ENCODE peak calls at places on chromosomes 12 and 14, in six cellular contexts. N, X, S, B, V and I are unnamed samples. For H3K9me3, the result is how much of the 10 kb centered on the place peaks cover.

GRCh38 chr12:100801335-100801734 is 6.8 kb downstream of the ANO4 start:
- DNase-seq in S (no peak), V (no peak), B (no peak), N (no peak), X (no peak), I (no peak)

GRCh38 chr12:63151061-63151897 is at the start of gene AVPR1A:
- DNase-seq in N (no peak), B (no peak), X (no peak), V (peak), S (peak), I (peak)

GRCh38 chr14:68230941-68231717 is 411.6 kb downstream of the RAD51B start:
- DNase-seq in X (no peak), B (no peak), V (no peak), S (no peak), N (no peak), I (no peak)

GRCh38 chr12:71216725-71217579 is 59.2 kb upstream of the TSPAN8 start:
- DNase-seq in X (no peak), B (peak), S (no peak), V (peak), N (peak), I (peak)

GRCh38 chr12:69056743-69057515 is 124.0 kb upstream of the CPM start:
- DNase-seq in B (no peak), X (no peak), N (no peak), S (no peak), V (no peak), I (no peak)

GRCh38 chr14:25431211-25432076 is 381.5 kb upstream of the STXBP6 start:
- DNase-seq in V (no peak), S (no peak), N (peak), B (peak), X (no peak), I (no peak)

GRCh38 chr12:46209165-46209564 is 59.7 kb downstream of the SLC38A1 start:
- DNase-seq in N (no peak), S (no peak), V (no peak), X (no peak), B (peak), I (no peak)

GRCh38 chr14:92511472-92512247 is 1.9 kb upstream of the RIN3 start:
- DNase-seq in X (peak), V (peak), S (peak), B (no peak), N (no peak), I (peak)

GRCh38 chr12:130286741-130287140 is 50.9 kb upstream of the PIWIL1 start:
- DNase-seq in N (no peak), S (no peak), V (no peak), B (no peak), X (no peak), I (no peak)

GRCh38 chr12:26853303-26854027 is 20.5 kb upstream of the ITPR2 start:
- DNase-seq in N (peak), B (peak), V (peak), X (peak), S (no peak), I (peak)

GRCh38 chr14:75101491-75101890 is 25.4 kb downstream of the NEK9 start:
- DNase-seq in X (no peak), B (no peak), V (no peak), N (no peak), S (no peak), I (no peak)

GRCh38 chr12:107429006-107429698 is 256.4 kb upstream of the PWP1 start:
- DNase-seq in B (no peak), X (peak), V (no peak), S (no peak), N (peak), I (peak)

GRCh38 chr14:98028156-98028555 is 1231.0 kb downstream of the VRK1 start:
- DNase-seq in N (no peak), V (no peak), S (no peak), X (no peak), B (no peak), I (no peak)
- H3K4me3 ChIP-seq in N (no peak), V (no peak), S (no peak), X (no peak), B (no peak), I (no peak)

GRCh38 chr12:132948146-132949066 is 7.7 kb downstream of the ZNF605 start:
- DNase-seq in B (no peak), S (peak), V (no peak), N (no peak), X (no peak), I (no peak)
- H3K9me3 ChIP-seq in B (half or more), S (half or more), V (half or more), N (half or more), X (half or more), I (under half)

GRCh38 chr14:61699092-61699491 is 3.8 kb downstream of the HIF1A start:
- DNase-seq in X (no peak), B (no peak), N (no peak), V (no peak), S (no peak), I (no peak)
- H3K4me3 ChIP-seq in X (no peak), B (peak), N (no peak), V (peak), S (no peak), I (no peak)

GRCh38 chr12:132986001-132986884 is at the start of gene ZNF26:
- DNase-seq in X (peak), N (peak), B (peak), V (peak), S (peak), I (peak)

DNA sequence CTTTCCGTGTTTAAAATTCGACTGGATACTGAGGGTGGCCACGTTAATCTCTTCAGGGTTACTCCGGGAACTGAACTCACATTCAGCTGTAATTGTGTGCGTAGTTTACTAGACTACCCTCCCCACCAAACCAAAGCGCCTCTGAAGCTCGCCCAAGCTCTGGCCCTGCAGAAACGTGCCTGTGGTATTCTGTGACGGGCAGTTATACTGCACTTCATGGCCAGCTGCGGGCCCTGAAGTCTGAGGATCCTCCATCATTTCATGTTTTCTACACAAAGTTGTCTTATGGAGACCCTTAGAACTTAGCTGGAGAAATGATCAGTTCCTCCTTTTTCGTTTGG is 688 bp downstream of the ZNF26 start:
- DNase-seq in N (no peak), V (peak), S (no peak), B (no peak), X (no peak), I (peak)
- H3K9me3 ChIP-seq in N (under half), V (half or more), S (under half), B (under half), X (under half), I (under half)

DNA sequence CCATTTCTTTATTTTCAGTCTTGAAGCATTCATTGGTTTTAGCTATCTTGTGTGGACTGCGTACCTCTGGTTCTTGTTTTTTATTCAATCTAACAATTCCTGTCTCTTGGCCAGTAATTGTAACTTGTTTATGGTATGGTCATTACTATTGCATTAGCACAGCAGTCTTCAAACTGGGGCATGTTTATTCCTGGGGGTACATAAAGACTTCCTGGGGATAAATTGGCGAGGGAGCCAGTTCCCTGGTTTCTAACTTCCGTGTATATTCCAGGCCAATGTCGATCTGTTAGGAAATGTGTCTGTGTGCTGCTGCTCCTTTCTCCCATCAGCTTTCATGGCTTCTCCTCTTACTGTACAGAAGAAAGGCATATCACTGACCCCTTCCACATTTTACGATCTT is 13.7 kb upstream of the EVL start:
- DNase-seq in N (no peak), V (no peak), S (no peak), X (no peak), B (no peak), I (no peak)
- H3K4me3 ChIP-seq in N (no peak), V (no peak), S (no peak), X (no peak), B (no peak), I (no peak)

GRCh38 chr14:40855343-40855742 is 751.3 kb upstream of the LRFN5 start:
- DNase-seq in B (no peak), X (no peak), V (no peak), N (no peak), S (no peak), I (no peak)

DNA sequence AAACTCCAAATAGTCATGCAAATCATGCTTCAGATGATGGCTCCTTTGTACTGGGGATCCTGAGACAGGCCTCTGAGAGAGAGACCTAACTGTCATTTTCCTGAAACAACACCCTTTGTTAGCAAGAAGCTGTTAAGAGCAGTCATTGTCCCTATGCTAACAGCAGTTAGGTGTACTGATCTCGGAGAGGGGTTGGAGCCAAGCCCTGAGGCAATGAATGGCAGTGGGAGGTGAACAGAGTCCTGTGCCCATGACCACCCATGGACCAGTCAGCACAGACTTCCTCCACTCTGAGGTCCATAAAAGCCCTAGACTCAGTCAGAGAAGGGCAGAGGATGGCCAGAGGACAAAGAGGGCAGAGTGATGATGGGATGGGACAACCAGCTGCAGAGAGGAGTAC is 747.6 kb upstream of the LRFN5 start:
- DNase-seq in B (no peak), V (no peak), N (no peak), X (no peak), S (no peak), I (no peak)
- H3K9me3 ChIP-seq in B (under half), V (under half), N (under half), X (under half), S (under half), I (under half)

DNA sequence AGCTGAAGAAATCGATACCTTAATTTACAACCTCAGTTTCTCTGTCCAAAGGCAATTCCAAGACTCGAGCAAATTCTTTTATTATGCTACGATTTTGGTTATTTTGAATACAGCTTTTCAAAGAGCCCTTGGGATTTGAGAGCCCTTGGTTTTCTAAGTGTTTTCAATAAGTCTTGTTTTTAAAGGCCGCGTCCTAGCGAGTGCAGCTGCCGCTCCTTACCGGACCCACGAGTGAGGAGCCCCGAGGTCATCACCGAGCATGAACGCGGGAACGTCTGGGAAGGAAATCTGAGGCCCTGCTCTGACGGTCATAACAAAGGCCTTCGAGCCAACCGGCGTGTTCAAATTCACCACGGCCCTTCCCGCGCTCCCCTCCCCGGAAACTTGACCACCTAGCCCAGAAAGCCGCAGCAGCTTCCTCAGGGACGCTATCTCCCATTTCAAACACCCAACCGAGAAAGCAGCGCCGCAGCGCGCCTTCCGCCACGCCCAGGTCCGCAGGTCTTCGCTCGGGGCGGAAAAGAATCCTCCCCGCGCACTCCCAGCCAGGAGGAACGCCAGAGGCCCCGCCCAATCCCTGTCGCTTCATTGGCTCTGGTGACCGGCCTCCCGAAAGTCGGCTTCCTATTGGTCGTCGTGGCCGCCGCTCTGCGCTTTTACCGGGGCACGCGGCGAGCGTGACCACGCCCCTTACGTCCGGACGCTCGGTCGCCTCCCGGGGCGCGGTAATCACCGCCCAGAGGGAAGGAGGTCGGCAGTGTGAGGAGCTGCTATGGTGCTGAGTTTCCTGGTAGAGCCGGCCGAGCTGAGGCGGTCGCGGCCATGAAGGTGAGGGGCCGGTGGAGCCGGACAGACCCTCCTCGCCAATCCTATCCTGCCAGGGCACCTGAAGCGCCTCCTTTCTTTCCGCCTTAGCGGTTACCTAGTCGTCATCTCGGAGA is at the start of gene RNF34:
- DNase-seq in X (peak), S (peak), N (peak), V (peak), B (peak), I (peak)
- H3K4me3 ChIP-seq in X (peak), S (peak), N (peak), V (peak), B (peak), I (peak)

DNA sequence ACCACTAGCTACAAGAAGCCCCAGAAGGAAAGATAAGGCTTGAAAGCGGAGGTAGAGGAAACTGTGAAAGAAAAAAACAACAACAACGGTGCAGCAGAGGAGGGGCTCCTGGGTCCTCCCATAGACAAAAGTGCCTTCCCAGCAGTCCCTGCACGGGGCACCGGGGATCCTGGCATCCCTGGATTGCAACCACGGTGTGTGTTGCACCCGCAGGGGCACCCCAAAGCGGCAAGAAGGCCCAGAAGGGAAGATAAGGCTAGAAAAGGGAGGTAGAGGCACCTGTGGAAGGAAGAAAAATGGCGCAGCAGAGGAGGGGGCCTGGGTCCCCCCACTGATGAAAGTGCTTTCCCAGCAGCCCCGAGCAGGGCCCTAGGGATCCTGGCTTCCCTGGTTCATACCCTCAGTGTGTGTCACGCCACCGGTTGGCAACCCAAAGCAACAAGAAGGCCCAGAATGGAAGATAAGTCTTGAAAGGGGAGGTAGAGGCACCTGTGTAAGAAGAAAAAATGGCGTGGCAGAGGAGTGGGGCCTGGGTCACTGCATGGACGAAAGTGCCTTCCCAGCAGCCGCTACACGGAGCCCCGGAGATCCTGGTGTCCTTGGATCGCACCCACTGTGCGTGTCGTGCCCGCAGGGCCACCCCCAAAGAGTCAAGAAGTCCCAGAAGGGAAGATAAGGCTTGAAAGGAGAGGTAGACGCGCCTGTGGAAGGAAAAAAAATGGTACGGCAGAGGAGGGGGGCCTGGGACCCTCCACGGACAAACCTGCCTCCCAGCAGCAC is 281.0 kb downstream of the ALG10 start:
- DNase-seq in X (no peak), N (no peak), V (no peak), S (no peak), B (no peak), I (no peak)
- H3K9me3 ChIP-seq in X (half or more), N (half or more), V (under half), S (under half), B (half or more), I (under half)

GRCh38 chr14:90522585-90523191 is 125.9 kb downstream of the CALM1 start:
- DNase-seq in X (peak), B (no peak), V (no peak), N (peak), S (no peak), I (peak)
- H3K4me3 ChIP-seq in X (no peak), B (no peak), V (no peak), N (no peak), S (no peak), I (no peak)

GRCh38 chr12:56908136-56908535 is 26.1 kb downstream of the SDR9C7 start:
- DNase-seq in X (no peak), V (no peak), B (no peak), S (no peak), N (no peak), I (no peak)
- H3K9me3 ChIP-seq in X (under half), V (under half), B (under half), S (under half), N (under half), I (under half)